ENCODE peak calls at places on chromosomes 2 and 18, in four cellular contexts. A is CD8-positive, alpha-beta T cell; M is foreskin keratinocyte; H is PC-3. Y is an unnamed sample. For H3K4me1 and H3K27me3, the result is how much of the 10 kb centered on the place peaks cover.

GRCh38 chr18:3330622-3331021 is 68.7 kb downstream of the MYL12B start:
- DNase-seq in A (no peak), M (peak), H (peak), Y (peak)

GRCh38 chr2:140274891-140275290 is 1494.7 kb upstream of the NXPH2 start:
- DNase-seq in A (no peak), M (peak), H (no peak), Y (no peak)

GRCh38 chr2:9618410-9618809 is 12.4 kb downstream of the YWHAQ start:
- DNase-seq in A (peak), M (no peak), H (no peak), Y (no peak)

GRCh38 chr2:4130651-4131050 is 427.3 kb downstream of the DCDC2C start:
- DNase-seq in A (no peak), M (no peak), H (no peak), Y (no peak)

GRCh38 chr2:151664520-151664919 is 69.8 kb downstream of the NEB start:
- DNase-seq in A (no peak), M (no peak), H (no peak), Y (no peak)

GRCh38 chr2:31124904-31125303 is 13.3 kb downstream of the GALNT14 start:
- DNase-seq in A (no peak), M (no peak), H (no peak), Y (no peak)

GRCh38 chr2:235005603-235006259 is 53.9 kb downstream of the SH3BP4 start:
- DNase-seq in A (no peak), M (no peak), H (no peak), Y (peak)

GRCh38 chr2:128395196-128395595 is 76.5 kb upstream of the HS6ST1 start:
- DNase-seq in A (no peak), M (no peak), H (no peak), Y (no peak)

GRCh38 chr2:43041167-43041566 is 185.2 kb downstream of the ZFP36L2 start:
- DNase-seq in A (no peak), M (peak), H (peak), Y (no peak)

GRCh38 chr2:128375454-128375853 is 56.8 kb upstream of the HS6ST1 start:
- DNase-seq in A (no peak), M (peak), H (no peak), Y (no peak)

GRCh38 chr18:71865888-71866287 is 678.3 kb downstream of the CBLN2 start:
- DNase-seq in A (no peak), M (no peak), H (no peak), Y (no peak)

GRCh38 chr2:68423966-68424650 is 43.0 kb downstream of the FBXO48 start:
- DNase-seq in A (no peak), M (no peak), H (no peak), Y (no peak)
- H3K4me1 ChIP-seq in A (under half), M (under half), H (under half), Y (under half)

DNA sequence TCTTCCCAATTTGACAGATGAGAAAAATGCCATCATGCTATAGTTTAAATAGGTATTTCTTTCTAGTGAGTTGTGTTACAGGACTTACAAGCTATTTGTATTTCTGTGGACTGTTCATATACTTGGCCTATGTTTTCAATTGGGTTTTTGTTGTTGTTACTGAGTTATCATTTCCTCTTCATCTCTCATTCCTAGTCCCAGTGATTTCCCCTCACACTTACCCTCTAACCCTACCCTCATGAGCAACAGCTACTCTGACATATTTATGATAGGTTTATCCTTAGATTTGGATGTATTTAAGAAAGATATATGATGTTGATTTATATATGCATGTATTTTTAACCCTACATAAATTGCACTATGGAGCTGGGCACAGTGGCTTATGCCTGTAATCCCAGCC is 10.9 kb upstream of the PSD4 start:
- DNase-seq in A (no peak), M (no peak), H (no peak), Y (no peak)
- H3K27me3 ChIP-seq in A (under half), M (under half), H (under half), Y (under half)

GRCh38 chr18:59904051-59904601 is 4.3 kb downstream of the PMAIP1 start:
- DNase-seq in A (no peak), M (no peak), H (no peak), Y (no peak)

GRCh38 chr18:59902993-59903610 is 3.3 kb downstream of the PMAIP1 start:
- DNase-seq in A (no peak), M (no peak), H (no peak), Y (no peak)

GRCh38 chr18:59899298-59900221 is at the start of gene PMAIP1:
- DNase-seq in A (peak), M (peak), H (peak), Y (peak)

GRCh38 chr18:59900222-59901128 is 679 bp downstream of the PMAIP1 start:
- DNase-seq in A (peak), M (peak), H (peak), Y (peak)

DNA sequence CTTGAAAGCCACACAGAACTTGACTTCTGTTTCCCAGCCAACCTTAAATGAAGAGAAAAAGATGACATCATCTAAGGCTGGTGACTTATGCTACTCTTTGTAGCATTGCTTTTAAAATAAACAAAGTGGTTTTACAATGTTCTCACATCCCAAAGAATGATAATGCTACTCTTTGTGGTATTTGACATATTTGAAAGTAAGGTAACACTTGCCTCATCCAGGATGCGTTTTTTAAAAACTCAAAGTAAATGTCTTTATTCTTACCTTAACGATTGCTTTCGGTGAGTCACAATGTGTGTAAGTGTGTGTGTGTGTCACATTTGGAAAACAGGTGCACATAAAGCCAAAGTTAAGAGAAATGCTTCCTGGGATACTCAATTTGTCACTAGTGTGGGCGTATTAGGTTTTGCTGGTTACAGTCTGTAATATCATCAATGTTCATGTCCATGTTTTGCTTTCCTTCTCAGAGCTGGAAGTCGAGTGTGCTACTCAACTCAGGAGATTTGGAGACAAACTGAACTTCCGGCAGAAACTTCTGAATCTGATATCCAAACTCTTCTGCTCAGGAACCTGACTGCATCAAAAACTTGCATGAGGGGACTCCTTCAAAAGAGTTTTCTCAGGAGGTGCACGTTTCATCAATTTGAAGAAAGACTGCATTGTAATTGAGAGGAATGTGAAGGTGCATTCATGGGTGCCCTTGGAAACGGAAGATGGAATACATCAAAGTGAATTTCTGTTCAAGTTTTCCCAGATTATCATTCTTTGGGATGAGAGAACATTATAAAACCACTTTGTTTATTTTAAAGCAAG is 2.6 kb downstream of the PMAIP1 start:
- DNase-seq in A (no peak), M (peak), H (peak), Y (no peak)
- H3K27ac ChIP-seq in A (no peak), M (peak), H (peak), Y (no peak)

DNA sequence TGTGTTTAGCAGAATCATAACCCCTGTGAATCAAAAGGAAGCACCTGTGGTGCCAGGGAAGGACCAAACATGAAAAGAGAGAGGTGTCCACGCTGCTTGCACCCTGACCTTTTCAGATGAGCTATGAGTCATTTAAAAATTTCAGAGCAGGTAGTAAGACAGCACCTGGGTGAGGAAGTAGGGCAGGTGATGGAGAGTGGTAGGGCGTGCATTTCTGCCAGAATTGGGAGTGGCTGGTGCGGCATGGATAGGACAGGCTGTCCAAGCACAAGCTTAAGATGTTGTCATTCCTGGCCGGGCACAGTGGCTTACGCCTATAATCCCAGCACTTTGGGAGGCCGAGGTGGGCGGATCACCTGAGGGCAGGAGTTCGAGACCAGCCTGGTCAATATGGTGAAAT is 36.8 kb downstream of the NPAS2 start:
- DNase-seq in A (no peak), M (no peak), H (peak), Y (peak)
- H3K4me1 ChIP-seq in A (under half), M (under half), H (half or more), Y (under half)

GRCh38 chr2:219475278-219475677 is 23.4 kb upstream of the GMPPA start:
- DNase-seq in A (no peak), M (no peak), H (no peak), Y (no peak)
- H3K27me3 ChIP-seq in A (under half), M (under half), H (under half), Y (under half)

GRCh38 chr2:217826505-217826904 is 176.3 kb downstream of the TNS1 start:
- DNase-seq in A (no peak), M (no peak), H (no peak), Y (peak)
- H3K27ac ChIP-seq in A (no peak), M (no peak), H (no peak), Y (no peak)

DNA sequence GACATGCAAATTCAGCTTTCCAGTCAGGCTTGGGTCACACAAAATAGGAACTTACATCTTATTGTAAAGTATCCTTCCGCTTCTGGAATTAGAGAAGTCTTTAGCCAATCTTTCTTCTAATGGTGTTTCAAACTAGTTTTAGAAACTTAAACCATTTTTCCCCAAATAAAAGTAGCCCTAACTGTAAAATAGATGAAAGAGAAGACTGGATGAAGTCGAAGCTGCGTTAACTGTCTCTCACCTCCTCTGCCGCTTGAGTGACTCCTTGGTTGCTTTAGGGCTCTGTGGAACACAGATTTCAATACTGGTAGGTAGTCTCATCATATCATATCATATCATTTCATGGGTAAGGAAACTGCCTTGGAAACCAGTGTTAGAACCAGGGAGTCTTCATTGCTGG is 498.4 kb downstream of the XIRP2 start:
- DNase-seq in A (no peak), M (no peak), H (no peak), Y (no peak)
- H3K4me1 ChIP-seq in A (under half), M (under half), H (under half), Y (under half)

DNA sequence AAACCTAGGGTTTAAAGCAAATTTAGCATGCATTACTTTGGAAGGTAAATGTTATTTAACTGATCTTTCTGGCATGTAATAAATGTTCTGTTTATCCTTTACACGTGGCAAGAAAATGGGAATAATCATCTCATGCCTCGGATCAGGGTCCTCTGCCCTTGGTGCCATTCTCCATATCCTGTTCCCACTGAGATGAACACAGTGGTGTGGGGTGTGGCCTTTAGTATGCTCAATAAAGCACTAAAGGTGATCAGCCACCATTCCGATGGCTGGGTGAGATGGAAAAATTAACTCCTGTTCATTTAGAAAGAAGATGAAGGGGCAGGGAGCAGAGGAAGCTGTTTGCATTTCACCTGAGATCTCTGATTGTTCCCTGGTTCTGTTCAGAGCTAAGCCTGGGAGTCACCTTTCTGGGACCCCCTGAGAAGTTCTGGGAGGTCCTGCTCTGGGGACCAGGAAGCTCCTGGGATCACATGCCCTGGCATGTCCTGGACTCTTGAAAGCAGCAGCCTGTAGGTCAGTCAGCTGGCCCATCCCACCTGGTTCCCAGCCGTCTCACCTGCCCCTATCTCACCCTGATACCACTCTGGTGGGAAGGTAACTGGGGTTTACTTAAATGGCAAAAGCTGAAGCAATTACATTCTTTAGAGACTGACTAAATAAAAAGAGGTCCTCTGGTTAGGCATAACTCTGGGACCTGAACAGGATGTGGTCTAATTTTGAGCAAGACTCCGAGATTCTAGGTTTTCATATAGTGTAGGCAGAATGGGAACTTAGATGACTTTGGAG is 288.9 kb upstream of the EPAS1 start:
- DNase-seq in A (no peak), M (peak), H (peak), Y (no peak)
- H3K27me3 ChIP-seq in A (under half), M (under half), H (under half), Y (under half)

GRCh38 chr2:39587168-39587567 is 78.5 kb upstream of the TMEM178A start:
- DNase-seq in A (no peak), M (no peak), H (no peak), Y (no peak)
- H3K27ac ChIP-seq in A (no peak), M (no peak), H (no peak), Y (no peak)

GRCh38 chr2:230668184-230668938 is 44.3 kb upstream of the CAB39 start:
- DNase-seq in A (no peak), M (peak), H (no peak), Y (no peak)

GRCh38 chr2:230666885-230667712 is 45.5 kb upstream of the CAB39 start:
- DNase-seq in A (no peak), M (peak), H (peak), Y (no peak)

GRCh38 chr2:230665263-230665691 is 47.4 kb upstream of the CAB39 start:
- DNase-seq in A (no peak), M (no peak), H (no peak), Y (no peak)

GRCh38 chr2:230664844-230665243 is 47.8 kb upstream of the CAB39 start:
- DNase-seq in A (no peak), M (no peak), H (no peak), Y (no peak)

DNA sequence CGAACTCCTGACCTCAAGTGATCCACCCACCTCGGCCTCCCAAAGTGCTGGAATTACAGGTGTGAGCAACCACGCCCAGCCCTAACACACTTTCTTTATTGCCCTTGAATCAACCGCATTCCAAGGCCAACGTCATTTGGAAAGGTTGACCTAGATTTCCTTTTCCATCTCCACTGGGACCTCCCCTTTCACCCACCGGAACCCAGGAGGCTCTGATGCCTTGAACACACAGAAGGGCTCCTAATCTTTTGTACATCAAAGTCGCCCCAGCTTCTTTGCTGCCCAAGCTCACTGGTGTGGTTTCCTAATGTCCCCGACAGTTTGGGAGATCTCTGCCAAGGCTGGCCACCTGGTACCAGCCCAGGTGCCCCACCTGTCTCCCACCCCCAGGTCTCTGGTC is 46.2 kb upstream of the CAB39 start:
- DNase-seq in A (no peak), M (peak), H (no peak), Y (peak)
- H3K4me1 ChIP-seq in A (half or more), M (under half), H (under half), Y (under half)

Y was measured in colonic mucosa.